ENCODE peak calls at places on chromosomes 13 and 19, in five cellular contexts. R is HCT116, K is fibroblast of lung, T is heart left ventricle, C is ovary. Q is an unnamed sample.

GRCh38 chr19:18999016-18999758 is 34.1 kb downstream of the SUGP2 start:
- DNase-seq in R (no peak), K (no peak), T (no peak), C (no peak), Q (no peak)

GRCh38 chr19:40163541-40164129 is 27.6 kb upstream of the MAP3K10 start:
- DNase-seq in R (no peak), K (no peak), T (no peak), C (no peak), Q (no peak)

GRCh38 chr13:65834897-65835296 is 1395.2 kb downstream of the PCDH9 start:
- DNase-seq in R (no peak), K (peak; percentile 6), T (no peak), C (no peak), Q (no peak)

GRCh38 chr13:99312493-99312883 is 5.3 kb upstream of the GPR183 start:
- DNase-seq in R (no peak), K (peak; percentile 61), T (peak; percentile 75), C (peak; percentile 78), Q (no peak)

GRCh38 chr13:45781553-45782326 is 69.8 kb downstream of the SIAH3 start:
- DNase-seq in R (no peak), K (peak; percentile 2), T (peak; percentile 86), C (peak; percentile 12), Q (no peak)

GRCh38 chr19:39341122-39341719 is 1.0 kb upstream of the SAMD4B start:
- DNase-seq in R (no peak), K (no peak), T (peak; percentile 37), C (peak; percentile 58), Q (no peak)

GRCh38 chr13:95676100-95676774 is 702 bp upstream of the DNAJC3 start:
- DNase-seq in R (peak; percentile 22), K (peak; percentile 27), T (no peak), C (no peak), Q (no peak)

GRCh38 chr13:48531416-48532145 is 1.3 kb downstream of the RCBTB2 start:
- DNase-seq in R (no peak), K (no peak), T (no peak), C (no peak), Q (peak; percentile 27)

GRCh38 chr13:52459668-52460067 is 4.4 kb downstream of the CKAP2 start:
- DNase-seq in R (no peak), K (peak; percentile 71), T (no peak), C (no peak), Q (no peak)

GRCh38 chr19:18519962-18520847 is 1.7 kb downstream of the ELL start:
- DNase-seq in R (peak; percentile 62), K (peak; percentile 74), T (peak; percentile 56), C (peak; percentile 68), Q (peak; percentile 88)

GRCh38 chr19:17683078-17683477 is 5.1 kb downstream of the UNC13A start:
- DNase-seq in R (no peak), K (no peak), T (no peak), C (no peak), Q (no peak)

GRCh38 chr13:59545007-59545406 is 618.7 kb downstream of the DIAPH3 start:
- DNase-seq in R (no peak), K (no peak), T (no peak), C (no peak), Q (peak; percentile 60)

GRCh38 chr13:20608438-20609020 is 41.6 kb downstream of the IFT88 start:
- DNase-seq in R (no peak), K (peak; percentile 13), T (no peak), C (no peak), Q (no peak)

GRCh38 chr13:94854688-94855087 is 142.3 kb upstream of the SOX21 start:
- DNase-seq in R (no peak), K (no peak), T (no peak), C (no peak), Q (no peak)

GRCh38 chr13:23755040-23755439 is 134.2 kb downstream of the MIPEP start:
- DNase-seq in R (no peak), K (no peak), T (no peak), C (no peak), Q (no peak)

GRCh38 chr13:30845297-30846214 is 60.5 kb upstream of the MEDAG start:
- DNase-seq in R (no peak), K (no peak), T (no peak), C (no peak), Q (no peak)

GRCh38 chr13:114064516-114065140 is 67.8 kb downstream of the RASA3 start:
- DNase-seq in R (no peak), K (peak; percentile 62), T (no peak), C (peak; percentile 68), Q (no peak)

GRCh38 chr13:76667551-76667950 is 218.7 kb downstream of the KCTD12 start:
- DNase-seq in R (no peak), K (peak; percentile 87), T (peak; percentile 26), C (no peak), Q (peak; percentile 19)

GRCh38 chr19:11657307-11657706 is 60.0 kb downstream of the ZNF627 start:
- DNase-seq in R (no peak), K (no peak), T (no peak), C (no peak), Q (peak; percentile 40)

GRCh38 chr19:9883764-9884163 is 48.6 kb downstream of the PIN1 start:
- DNase-seq in R (no peak), K (no peak), T (no peak), C (no peak), Q (no peak)

GRCh38 chr19:15443838-15444237 is 5.9 kb downstream of the WIZ start:
- DNase-seq in R (no peak), K (no peak), T (peak; percentile 85), C (peak; percentile 18), Q (no peak)

GRCh38 chr19:9565900-9566705 is 18.2 kb downstream of the ZNF121 start:
- DNase-seq in R (no peak), K (peak; percentile 39), T (no peak), C (no peak), Q (peak; percentile 75)

GRCh38 chr19:51547397-51548212 is 16.1 kb upstream of the SIGLEC6 start:
- DNase-seq in R (no peak), K (no peak), T (no peak), C (no peak), Q (no peak)

GRCh38 chr13:59461411-59461810 is 702.3 kb downstream of the DIAPH3 start:
- DNase-seq in R (no peak), K (no peak), T (no peak), C (no peak), Q (no peak)

GRCh38 chr19:40445945-40446784 is 2.0 kb upstream of the SERTAD3 start:
- DNase-seq in R (no peak), K (no peak), T (no peak), C (no peak), Q (peak; percentile 92)

GRCh38 chr19:34323433-34324204 is 41.4 kb upstream of the GPI start:
- DNase-seq in R (no peak), K (no peak), T (no peak), C (no peak), Q (no peak)

GRCh38 chr19:9075064-9075964 is 11.5 kb upstream of the OR1M1 start:
- DNase-seq in R (peak; percentile 97), K (peak; percentile 92), T (peak; percentile 61), C (peak; percentile 81), Q (peak; percentile 95)

GRCh38 chr13:44365008-44365407 is 8.6 kb upstream of the SERP2 start:
- DNase-seq in R (peak; percentile 21), K (peak; percentile 48), T (no peak), C (no peak), Q (peak; percentile 37)

GRCh38 chr19:5128932-5129389 is 160.0 kb downstream of the KDM4B start:
- DNase-seq in R (no peak), K (peak; percentile 16), T (peak; percentile 65), C (peak; percentile 82), Q (no peak)

GRCh38 chr19:4256563-4256962 is 9.7 kb downstream of the YJU2 start:
- DNase-seq in R (no peak), K (no peak), T (no peak), C (no peak), Q (peak; percentile 51)

GRCh38 chr19:17973759-17974158 is 6.9 kb downstream of the KCNN1 start:
- DNase-seq in R (no peak), K (no peak), T (no peak), C (no peak), Q (no peak)

GRCh38 chr19:33302175-33302973 is at the start of gene CEBPA:
- DNase-seq in R (peak; percentile 70), K (peak; percentile 77), T (peak; percentile 83), C (peak; percentile 75), Q (peak; percentile 92)

GRCh38 chr19:33302974-33303790 is 848 bp upstream of the CEBPA start:
- DNase-seq in R (no peak), K (peak; percentile 52), T (peak; percentile 58), C (peak; percentile 52), Q (peak; percentile 69)

GRCh38 chr19:33306191-33306590 is 3.9 kb upstream of the CEBPA start:
- DNase-seq in R (no peak), K (no peak), T (no peak), C (no peak), Q (no peak)

GRCh38 chr19:33304760-33305647 is 2.7 kb upstream of the CEBPA start:
- DNase-seq in R (no peak), K (no peak), T (no peak), C (no peak), Q (peak; percentile 72)

GRCh38 chr19:33303791-33304759 is 1.7 kb upstream of the CEBPA start:
- DNase-seq in R (no peak), K (peak; percentile 29), T (no peak), C (peak; percentile 47), Q (no peak)
- H3K27ac ChIP-seq in R (peak overlapping the region; percentile 70), K (no peak overlapping the region), T (no peak overlapping the region), C (peak overlapping the region; percentile 63), Q (no peak overlapping the region)

DNA sequence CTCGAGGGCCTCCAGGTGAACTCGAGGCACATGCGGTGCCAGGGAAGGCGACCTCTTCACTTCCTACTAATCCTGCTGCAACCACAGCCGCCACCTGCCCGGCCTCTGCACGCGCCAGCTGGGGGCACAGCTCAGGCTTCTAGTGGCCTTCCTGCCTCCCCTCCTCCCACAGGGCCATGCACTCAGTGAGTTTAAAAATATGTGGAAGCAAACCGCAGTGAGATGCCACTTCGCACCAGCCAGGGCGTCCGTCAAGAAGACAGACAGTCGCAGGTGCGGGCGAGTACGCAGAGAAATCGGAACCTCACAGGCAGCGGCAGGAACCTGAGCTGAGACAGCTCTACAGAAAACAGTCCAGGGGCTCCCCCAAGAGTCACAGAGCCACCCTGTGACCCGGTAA is 10.4 kb downstream of the LMNB2 start:
- DNase-seq in R (no peak), K (no peak), T (no peak), C (peak; percentile 15), Q (no peak)
- H3K27ac ChIP-seq in R (no peak overlapping the region), K (no peak overlapping the region), T (no peak overlapping the region), C (no peak overlapping the region), Q (no peak overlapping the region)

GRCh38 chr13:32016631-32017030 is 14.9 kb upstream of the FRY start:
- DNase-seq in R (no peak), K (no peak), T (no peak), C (no peak), Q (no peak)
- H3K27ac ChIP-seq in R (no peak overlapping the region), K (no peak overlapping the region), T (no peak overlapping the region), C (no peak overlapping the region), Q (no peak overlapping the region)

DNA sequence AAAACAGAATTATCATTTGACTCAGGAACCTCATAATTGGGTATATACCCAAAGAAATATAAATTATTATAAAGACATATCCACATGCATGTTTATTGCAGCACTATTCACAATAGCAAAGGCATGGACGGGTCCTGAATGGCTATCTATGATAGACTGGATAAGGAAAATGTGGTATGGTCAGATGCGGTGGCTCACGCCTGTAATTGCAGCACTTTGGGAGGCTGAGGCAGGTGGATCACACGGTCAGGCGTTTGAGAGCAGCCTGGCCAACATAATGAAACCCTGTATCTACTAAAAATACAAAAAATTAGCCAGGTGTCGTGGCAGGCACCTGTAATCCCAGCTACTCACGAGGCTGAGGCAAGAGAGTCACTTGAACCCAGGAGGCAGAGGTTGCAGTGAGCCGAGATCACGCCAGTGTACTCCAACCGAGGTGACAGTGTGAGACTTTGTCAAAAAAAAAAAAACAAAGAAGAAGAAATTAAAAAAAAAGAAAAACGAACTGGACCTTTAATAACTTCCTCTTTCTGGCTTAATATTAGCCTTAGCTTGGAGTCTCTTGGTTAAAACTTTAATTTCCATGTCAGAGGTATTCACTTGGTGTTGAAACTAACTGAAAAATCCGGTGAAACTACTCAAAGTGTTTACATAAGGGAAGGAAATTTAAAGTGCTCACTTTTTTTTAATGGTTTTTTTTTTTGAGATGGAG is 104.4 kb downstream of the ZNF486 start:
- DNase-seq in R (no peak), K (no peak), T (no peak), C (no peak), Q (no peak)
- H3K27ac ChIP-seq in R (no peak overlapping the region), K (no peak overlapping the region), T (no peak overlapping the region), C (no peak overlapping the region), Q (no peak overlapping the region)

Q was measured in mesendoderm.